ENCODE peak calls at places on chromosomes 6 and 20, in five cellular contexts. One of them, this sample, is unnamed.

GRCh38 chr20:11922561-11922960 is 4.9 kb downstream of the BTBD3 start:
- DNase-seq in stimulated activated CD4-positive, alpha-beta T cell treated with anti-CD3 and anti-CD28 coated beads, Interleukin-1b, Interleukin-23, amount 100 ng/mL, for 1 hour: no peak
- DNase-seq in mucosa of gallbladder: no peak
- DNase-seq in NCI-H2029 treated with DMSO at 0.1 percent for 48 hours: no peak
- DNase-seq in GM18507: no peak
- DNase-seq in this sample: no peak

GRCh38 chr20:38032585-38033329 is 499 bp downstream of the TTI1 start:
- DNase-seq in stimulated activated CD4-positive, alpha-beta T cell treated with anti-CD3 and anti-CD28 coated beads, Interleukin-1b, Interleukin-23, amount 100 ng/mL, for 1 hour: no peak
- DNase-seq in mucosa of gallbladder: no peak
- DNase-seq in NCI-H2029 treated with DMSO at 0.1 percent for 48 hours: no peak
- DNase-seq in GM18507: no peak
- DNase-seq in this sample: no peak

GRCh38 chr20:51373713-51374481 is 168.6 kb downstream of the NFATC2 start:
- DNase-seq in stimulated activated CD4-positive, alpha-beta T cell treated with anti-CD3 and anti-CD28 coated beads, Interleukin-1b, Interleukin-23, amount 100 ng/mL, for 1 hour: no peak
- DNase-seq in mucosa of gallbladder: no peak
- DNase-seq in NCI-H2029 treated with DMSO at 0.1 percent for 48 hours: no peak
- DNase-seq in GM18507: no peak
- DNase-seq in this sample: no peak

GRCh38 chr6:162151050-162151658 is 576.4 kb downstream of the PRKN start:
- DNase-seq in stimulated activated CD4-positive, alpha-beta T cell treated with anti-CD3 and anti-CD28 coated beads, Interleukin-1b, Interleukin-23, amount 100 ng/mL, for 1 hour: no peak
- DNase-seq in mucosa of gallbladder: no peak
- DNase-seq in NCI-H2029 treated with DMSO at 0.1 percent for 48 hours: no peak
- DNase-seq in GM18507: no peak
- DNase-seq in this sample: no peak

GRCh38 chr6:134123666-134124208 is 71.3 kb upstream of the SLC2A12 start:
- DNase-seq in stimulated activated CD4-positive, alpha-beta T cell treated with anti-CD3 and anti-CD28 coated beads, Interleukin-1b, Interleukin-23, amount 100 ng/mL, for 1 hour: no peak
- DNase-seq in mucosa of gallbladder: no peak
- DNase-seq in NCI-H2029 treated with DMSO at 0.1 percent for 48 hours: no peak
- DNase-seq in GM18507: no peak
- DNase-seq in this sample: no peak

GRCh38 chr6:11397622-11398450 is 139.7 kb upstream of the TMEM170B start:
- DNase-seq in stimulated activated CD4-positive, alpha-beta T cell treated with anti-CD3 and anti-CD28 coated beads, Interleukin-1b, Interleukin-23, amount 100 ng/mL, for 1 hour: no peak
- DNase-seq in mucosa of gallbladder: no peak
- DNase-seq in NCI-H2029 treated with DMSO at 0.1 percent for 48 hours: no peak
- DNase-seq in GM18507: no peak
- DNase-seq in this sample: no peak

GRCh38 chr6:551405-551804 is 105.5 kb downstream of the HUS1B start:
- DNase-seq in stimulated activated CD4-positive, alpha-beta T cell treated with anti-CD3 and anti-CD28 coated beads, Interleukin-1b, Interleukin-23, amount 100 ng/mL, for 1 hour: no peak
- DNase-seq in mucosa of gallbladder: no peak
- DNase-seq in NCI-H2029 treated with DMSO at 0.1 percent for 48 hours: no peak
- DNase-seq in GM18507: no peak
- DNase-seq in this sample: no peak

GRCh38 chr6:121879149-121879548 is 443.7 kb downstream of the GJA1 start:
- DNase-seq in stimulated activated CD4-positive, alpha-beta T cell treated with anti-CD3 and anti-CD28 coated beads, Interleukin-1b, Interleukin-23, amount 100 ng/mL, for 1 hour: no peak
- DNase-seq in mucosa of gallbladder: no peak
- DNase-seq in NCI-H2029 treated with DMSO at 0.1 percent for 48 hours: no peak
- DNase-seq in GM18507: no peak
- DNase-seq in this sample: no peak

GRCh38 chr20:35368616-35369423 is 43.0 kb downstream of the UQCC1 start:
- DNase-seq in stimulated activated CD4-positive, alpha-beta T cell treated with anti-CD3 and anti-CD28 coated beads, Interleukin-1b, Interleukin-23, amount 100 ng/mL, for 1 hour: no peak
- DNase-seq in mucosa of gallbladder: no peak
- DNase-seq in NCI-H2029 treated with DMSO at 0.1 percent for 48 hours: no peak
- DNase-seq in GM18507: no peak
- DNase-seq in this sample: no peak

GRCh38 chr20:7792131-7792869 is 148.0 kb downstream of the HAO1 start:
- DNase-seq in stimulated activated CD4-positive, alpha-beta T cell treated with anti-CD3 and anti-CD28 coated beads, Interleukin-1b, Interleukin-23, amount 100 ng/mL, for 1 hour: no peak
- DNase-seq in mucosa of gallbladder: no peak
- DNase-seq in NCI-H2029 treated with DMSO at 0.1 percent for 48 hours: no peak
- DNase-seq in GM18507: no peak
- DNase-seq in this sample: no peak

GRCh38 chr6:83270971-83271714 is 78.0 kb downstream of the RWDD2A start:
- DNase-seq in stimulated activated CD4-positive, alpha-beta T cell treated with anti-CD3 and anti-CD28 coated beads, Interleukin-1b, Interleukin-23, amount 100 ng/mL, for 1 hour: no peak
- DNase-seq in mucosa of gallbladder: no peak
- DNase-seq in NCI-H2029 treated with DMSO at 0.1 percent for 48 hours: no peak
- DNase-seq in GM18507: no peak
- DNase-seq in this sample: no peak

GRCh38 chr20:32368930-32369329 is 10.8 kb downstream of the ASXL1 start:
- DNase-seq in stimulated activated CD4-positive, alpha-beta T cell treated with anti-CD3 and anti-CD28 coated beads, Interleukin-1b, Interleukin-23, amount 100 ng/mL, for 1 hour: no peak
- DNase-seq in mucosa of gallbladder: no peak
- DNase-seq in NCI-H2029 treated with DMSO at 0.1 percent for 48 hours: no peak
- DNase-seq in GM18507: no peak
- DNase-seq in this sample: no peak

GRCh38 chr6:14770040-14770439 is 475.8 kb upstream of the JARID2 start:
- DNase-seq in stimulated activated CD4-positive, alpha-beta T cell treated with anti-CD3 and anti-CD28 coated beads, Interleukin-1b, Interleukin-23, amount 100 ng/mL, for 1 hour: no peak
- DNase-seq in mucosa of gallbladder: no peak
- DNase-seq in NCI-H2029 treated with DMSO at 0.1 percent for 48 hours: no peak
- DNase-seq in GM18507: no peak
- DNase-seq in this sample: no peak

GRCh38 chr20:31719644-31720485 is 2.8 kb downstream of the BCL2L1 start:
- DNase-seq in stimulated activated CD4-positive, alpha-beta T cell treated with anti-CD3 and anti-CD28 coated beads, Interleukin-1b, Interleukin-23, amount 100 ng/mL, for 1 hour: no peak
- DNase-seq in mucosa of gallbladder: peak
- DNase-seq in NCI-H2029 treated with DMSO at 0.1 percent for 48 hours: peak
- DNase-seq in GM18507: no peak
- DNase-seq in this sample: no peak

This sample was measured in cortex of kidney.